ENCODE peak calls at places on chromosomes 4 and X, in eight cellular contexts. S is lower lobe of right lung, W is GM13976, Z is choroid plexus epithelial cell, V is heart left ventricle, Y is fibroblast of lung, I is RWPE1, E is H9. A is an unnamed sample.
A peak's percentile ranks its signal among the peaks of the same experiment; 100 is the strongest.

GRCh38 chrX:18931972-18932371 is 51.9 kb downstream of the PHKA2 start:
- DNase-seq in S (no peak), W (peak; percentile 34), Z (peak; percentile 51), V (peak; percentile 15), Y (peak; percentile 7), I (peak; percentile 7), E (no peak), A (peak; percentile 7)

GRCh38 chrX:94492541-94492940 is 818.5 kb downstream of the FAM133A start:
- DNase-seq in S (no peak), W (no peak), Z (no peak), V (no peak), Y (no peak), I (no peak), E (peak; percentile 64), A (no peak)

GRCh38 chrX:154036513-154036912 is 16.8 kb upstream of the IRAK1 start:
- DNase-seq in S (no peak), W (no peak), Z (no peak), V (no peak), Y (no peak), I (no peak), E (peak; percentile 62), A (no peak)

GRCh38 chr4:87843936-87844335 is 11.2 kb downstream of the MEPE start:
- DNase-seq in S (no peak), W (no peak), Z (peak; percentile 65), V (no peak), Y (peak; percentile 91), I (peak; percentile 27), E (no peak), A (no peak)

GRCh38 chrX:38806054-38806389 is 4.8 kb downstream of the MID1IP1 start:
- DNase-seq in S (no peak), W (no peak), Z (no peak), V (peak; percentile 9), Y (no peak), I (peak; percentile 15), E (no peak), A (no peak)

GRCh38 chr4:174245714-174246113 is 37.8 kb downstream of the FBXO8 start:
- DNase-seq in S (no peak), W (no peak), Z (no peak), V (no peak), Y (no peak), I (no peak), E (no peak), A (no peak)

GRCh38 chr4:86959588-86960500 is 25.0 kb downstream of the AFF1 start:
- DNase-seq in S (no peak), W (no peak), Z (no peak), V (no peak), Y (no peak), I (no peak), E (peak; percentile 83), A (no peak)

GRCh38 chrX:24647257-24648058 is at the start of gene PCYT1B:
- DNase-seq in S (peak; percentile 64), W (no peak), Z (peak; percentile 63), V (peak; percentile 63), Y (peak; percentile 76), I (peak; percentile 6), E (peak; percentile 97), A (peak; percentile 71)

GRCh38 chrX:41333744-41333993 is 293 bp upstream of the DDX3X start:
- DNase-seq in S (no peak), W (peak; percentile 76), Z (peak; percentile 85), V (no peak), Y (peak; percentile 83), I (peak; percentile 65), E (no peak), A (no peak)

GRCh38 chr4:113355550-113356371 is 306.3 kb downstream of the ANK2 start:
- DNase-seq in S (no peak), W (peak; percentile 55), Z (peak; percentile 83), V (peak; percentile 40), Y (peak; percentile 97), I (peak; percentile 45), E (no peak), A (no peak)

GRCh38 chr4:139509727-139510410 is 46.1 kb downstream of the SETD7 start:
- DNase-seq in S (no peak), W (no peak), Z (peak; percentile 54), V (peak; percentile 27), Y (no peak), I (peak; percentile 15), E (peak; percentile 66), A (peak; percentile 25)

GRCh38 chrX:15158736-15159406 is 111.0 kb downstream of the ASB9 start:
- DNase-seq in S (no peak), W (peak; percentile 17), Z (no peak), V (no peak), Y (no peak), I (peak; percentile 10), E (no peak), A (no peak)

GRCh38 chr4:72301759-72302158 is 267.3 kb downstream of the ADAMTS3 start:
- DNase-seq in S (no peak), W (no peak), Z (no peak), V (no peak), Y (no peak), I (no peak), E (no peak), A (no peak)

GRCh38 chr4:80192937-80193336 is 4.4 kb upstream of the PRDM8 start:
- DNase-seq in S (no peak), W (no peak), Z (no peak), V (no peak), Y (peak; percentile 70), I (no peak), E (no peak), A (no peak)

GRCh38 chrX:40278340-40279090 is 180.8 kb upstream of the BCOR start:
- DNase-seq in S (no peak), W (no peak), Z (peak; percentile 28), V (no peak), Y (peak; percentile 71), I (no peak), E (no peak), A (no peak)

GRCh38 chr4:105184316-105184988 is 37.8 kb downstream of the TET2 start:
- DNase-seq in S (no peak), W (no peak), Z (no peak), V (no peak), Y (peak; percentile 57), I (no peak), E (no peak), A (no peak)

GRCh38 chr4:103915224-103915869 is 195.6 kb upstream of the TACR3 start:
- DNase-seq in S (no peak), W (peak; percentile 35), Z (peak; percentile 42), V (no peak), Y (peak; percentile 1), I (peak; percentile 4), E (no peak), A (no peak)

GRCh38 chr4:170242471-170242870 is 152.7 kb upstream of the AADAT start:
- DNase-seq in S (no peak), W (no peak), Z (no peak), V (no peak), Y (peak; percentile 36), I (peak; percentile 77), E (no peak), A (no peak)

GRCh38 chr4:1318046-1318375 is 28.3 kb downstream of the MAEA start:
- DNase-seq in S (no peak), W (no peak), Z (no peak), V (no peak), Y (no peak), I (no peak), E (no peak), A (no peak)

GRCh38 chr4:87017580-87018061 is 82.8 kb downstream of the AFF1 start:
- DNase-seq in S (no peak), W (no peak), Z (peak; percentile 89), V (no peak), Y (peak; percentile 84), I (no peak), E (no peak), A (no peak)

GRCh38 chrX:50114113-50114512 is 86.7 kb downstream of the AKAP4 start:
- DNase-seq in S (no peak), W (no peak), Z (no peak), V (no peak), Y (no peak), I (no peak), E (no peak), A (no peak)

GRCh38 chrX:3939967-3940610 is 226.6 kb upstream of the PRKX start:
- DNase-seq in S (no peak), W (peak; percentile 38), Z (peak; percentile 30), V (no peak), Y (peak; percentile 6), I (peak; percentile 3), E (no peak), A (no peak)

GRCh38 chr4:157271166-157271869 is 50.8 kb downstream of the GRIA2 start:
- DNase-seq in S (no peak), W (no peak), Z (no peak), V (no peak), Y (peak; percentile 80), I (no peak), E (no peak), A (no peak)

GRCh38 chrX:76815754-76816153 is 388.2 kb downstream of the MAGEE1 start:
- DNase-seq in S (no peak), W (no peak), Z (no peak), V (no peak), Y (no peak), I (no peak), E (no peak), A (no peak)

GRCh38 chr4:153792007-153792892 is 3.4 kb upstream of the SFRP2 start:
- DNase-seq in S (peak; percentile 64), W (peak; percentile 49), Z (peak; percentile 37), V (no peak), Y (peak; percentile 22), I (peak; percentile 64), E (peak; percentile 94), A (peak; percentile 82)
- TF ChIP-seq CTCF in S (peak; percentile 21), W (no peak), Z (peak; percentile 41), V (peak; percentile 43), Y (peak; percentile 34), I (no peak), E (peak; percentile 73), A (peak; percentile 51)

DNA sequence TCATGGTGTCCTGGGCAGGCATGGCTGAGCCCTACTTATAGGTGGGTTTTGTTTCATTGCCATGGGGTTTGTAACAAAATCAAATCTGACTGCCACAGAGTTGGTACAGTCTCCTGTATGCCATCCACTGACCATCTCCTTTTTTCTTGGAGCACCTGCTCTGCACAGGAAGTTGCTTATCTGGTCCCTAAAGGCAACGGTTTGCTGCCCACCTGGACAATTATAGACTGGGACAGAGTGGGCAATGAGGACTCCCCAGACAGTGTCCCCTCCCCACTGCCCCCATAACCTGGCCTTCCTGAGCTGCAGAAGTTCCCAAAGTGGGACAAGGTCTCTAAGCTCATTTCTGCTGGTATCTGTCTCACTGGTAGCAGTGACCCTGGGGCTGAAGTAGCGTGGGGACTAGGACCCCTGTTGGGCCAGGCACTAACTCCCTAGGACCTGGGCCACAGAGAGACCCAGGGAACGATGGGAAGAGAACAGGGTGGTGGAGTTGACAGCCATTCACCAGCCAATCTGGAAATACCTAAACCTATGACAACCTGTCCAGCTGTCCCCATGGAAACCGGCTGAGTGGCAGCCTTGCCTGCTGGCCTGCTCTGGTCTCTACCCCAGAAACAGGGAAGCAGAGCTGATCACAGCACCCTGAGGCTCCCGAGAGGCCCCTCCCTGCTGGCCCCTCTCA is 64.7 kb downstream of the WFS1 start:
- DNase-seq in S (no peak), W (no peak), Z (no peak), V (no peak), Y (no peak), I (no peak), E (no peak), A (no peak)
- TF ChIP-seq CTCF in S (no peak), W (no peak), Z (no peak), V (no peak), Y (no peak), I (no peak), E (peak; percentile 7), A (peak; percentile 34)

GRCh38 chrX:12447448-12448154 is 309.3 kb downstream of the FRMPD4 start:
- DNase-seq in S (no peak), W (no peak), Z (peak; percentile 13), V (no peak), Y (peak; percentile 81), I (peak; percentile 63), E (no peak), A (no peak)
- TF ChIP-seq CTCF in S (no peak), W (no peak), Z (peak; percentile 13), V (no peak), Y (peak; percentile 22), I (no peak), E (no peak), A (no peak)

GRCh38 chrX:106692425-106693075 is 34.0 kb upstream of the RNF128 start:
- DNase-seq in S (no peak), W (no peak), Z (no peak), V (no peak), Y (no peak), I (no peak), E (no peak), A (no peak)
- TF ChIP-seq CTCF in S (no peak), W (no peak), Z (no peak), V (no peak), Y (no peak), I (no peak), E (no peak), A (no peak)

A was measured in endothelial cell.